ENCODE peak calls at places on chromosomes 7 and 10, in five cellular contexts. S is HCT116, G is H1, A is HepG2, U is K562. E is an unnamed sample.
A peak's percentile ranks its signal among the peaks of the same experiment; 100 is the strongest.

GRCh38 chr7:128167316-128167691 is 73.8 kb upstream of the LEP start:
- DNase-seq in S (no peak), G (no peak), A (no peak), U (peak; percentile 50), E (no peak)

GRCh38 chr10:114453576-114453975 is 49.3 kb upstream of the AFAP1L2 start:
- DNase-seq in S (no peak), G (no peak), A (no peak), U (no peak), E (no peak)

GRCh38 chr10:69979177-69979576 is 73.5 kb upstream of the MACROH2A2 start:
- DNase-seq in S (no peak), G (no peak), A (no peak), U (no peak), E (no peak)

GRCh38 chr10:78299861-78300453 is 266.3 kb downstream of the RPS24 start:
- DNase-seq in S (peak; percentile 2), G (peak; percentile 37), A (no peak), U (no peak), E (peak; percentile 3)

GRCh38 chr7:111558948-111559347 is 3.3 kb downstream of the IMMP2L start:
- DNase-seq in S (no peak), G (no peak), A (no peak), U (no peak), E (no peak)

GRCh38 chr10:61642692-61643091 is 20.0 kb upstream of the CABCOCO1 start:
- DNase-seq in S (no peak), G (no peak), A (no peak), U (no peak), E (no peak)

GRCh38 chr7:78620931-78621330 is 822.4 kb downstream of the PHTF2 start:
- DNase-seq in S (no peak), G (no peak), A (peak; percentile 2), U (no peak), E (no peak)

GRCh38 chr7:919114-919442 is 35.4 kb downstream of the ADAP1 start:
- DNase-seq in S (no peak), G (no peak), A (no peak), U (no peak), E (no peak)

GRCh38 chr7:13981070-13981469 is 8.4 kb downstream of the ETV1 start:
- DNase-seq in S (peak; percentile 86), G (no peak), A (no peak), U (peak; percentile 77), E (no peak)

GRCh38 chr10:83075395-83076072 is 1063.8 kb upstream of the GHITM start:
- DNase-seq in S (no peak), G (no peak), A (no peak), U (no peak), E (no peak)

GRCh38 chr10:86310291-86310690 is 56.3 kb downstream of the GRID1 start:
- DNase-seq in S (no peak), G (no peak), A (no peak), U (no peak), E (no peak)

GRCh38 chr7:104902183-104902582 is 111.8 kb upstream of the KMT2E start:
- DNase-seq in S (no peak), G (no peak), A (no peak), U (no peak), E (no peak)

GRCh38 chr10:338176-339037 is 203.2 kb downstream of the ZMYND11 start:
- DNase-seq in S (no peak), G (no peak), A (no peak), U (no peak), E (no peak)

GRCh38 chr10:77835669-77836086 is 90.9 kb downstream of the DLG5 start:
- DNase-seq in S (no peak), G (no peak), A (no peak), U (no peak), E (no peak)

GRCh38 chr7:43721193-43721806 is 8.0 kb downstream of the COA1 start:
- DNase-seq in S (no peak), G (no peak), A (peak; percentile 39), U (no peak), E (no peak)

GRCh38 chr10:62045765-62046521 is 144.4 kb downstream of the ARID5B start:
- DNase-seq in S (no peak), G (no peak), A (peak; percentile 83), U (no peak), E (no peak)

GRCh38 chr7:85664341-85664740 is 477.5 kb upstream of the SEMA3D start:
- DNase-seq in S (no peak), G (no peak), A (no peak), U (no peak), E (no peak)

GRCh38 chr7:100162874-100163533 is 4.5 kb upstream of the TRAPPC14 start:
- DNase-seq in S (no peak), G (no peak), A (no peak), U (peak; percentile 34), E (no peak)

GRCh38 chr7:57178768-57179139 is 46.5 kb upstream of the ZNF479 start:
- DNase-seq in S (no peak), G (no peak), A (no peak), U (no peak), E (no peak)

GRCh38 chr7:80721880-80722595 is 83.6 kb downstream of the CD36 start:
- DNase-seq in S (peak; percentile 63), G (no peak), A (no peak), U (no peak), E (no peak)

GRCh38 chr10:31707578-31708411 is 220.8 kb downstream of the ARHGAP12 start:
- DNase-seq in S (no peak), G (no peak), A (no peak), U (no peak), E (peak; percentile 90)

GRCh38 chr10:3773465-3774017 is 11.5 kb downstream of the KLF6 start:
- DNase-seq in S (no peak), G (no peak), A (no peak), U (no peak), E (no peak)

GRCh38 chr10:110443239-110444008 is 54.3 kb upstream of the DUSP5 start:
- DNase-seq in S (no peak), G (no peak), A (no peak), U (no peak), E (no peak)

GRCh38 chr10:77328272-77328816 is 309.3 kb downstream of the KCNMA1 start:
- DNase-seq in S (no peak), G (peak; percentile 77), A (peak; percentile 10), U (peak; percentile 32), E (no peak)

GRCh38 chr7:3234851-3235250 is 66.2 kb upstream of the SDK1 start:
- DNase-seq in S (no peak), G (no peak), A (no peak), U (no peak), E (no peak)

GRCh38 chr10:93456480-93456879 is 25.7 kb downstream of the MYOF start:
- DNase-seq in S (no peak), G (no peak), A (no peak), U (no peak), E (no peak)
- H3K4me1 ChIP-seq in S (peaks cover 66% of the 10 kb centered on the region), G (peaks cover 4% of the 10 kb centered on the region), A (peaks cover 10% of the 10 kb centered on the region), U (no peaks in the 10 kb centered on the region), E (no peaks in the 10 kb centered on the region)

GRCh38 chr7:30970594-30971094 is 6.9 kb downstream of the GHRHR start:
- DNase-seq in S (no peak), G (no peak), A (no peak), U (no peak), E (no peak)
- TF ChIP-seq SRF in S (no peak), G (no peak), A (no peak), U (no peak), E (no peak)

DNA sequence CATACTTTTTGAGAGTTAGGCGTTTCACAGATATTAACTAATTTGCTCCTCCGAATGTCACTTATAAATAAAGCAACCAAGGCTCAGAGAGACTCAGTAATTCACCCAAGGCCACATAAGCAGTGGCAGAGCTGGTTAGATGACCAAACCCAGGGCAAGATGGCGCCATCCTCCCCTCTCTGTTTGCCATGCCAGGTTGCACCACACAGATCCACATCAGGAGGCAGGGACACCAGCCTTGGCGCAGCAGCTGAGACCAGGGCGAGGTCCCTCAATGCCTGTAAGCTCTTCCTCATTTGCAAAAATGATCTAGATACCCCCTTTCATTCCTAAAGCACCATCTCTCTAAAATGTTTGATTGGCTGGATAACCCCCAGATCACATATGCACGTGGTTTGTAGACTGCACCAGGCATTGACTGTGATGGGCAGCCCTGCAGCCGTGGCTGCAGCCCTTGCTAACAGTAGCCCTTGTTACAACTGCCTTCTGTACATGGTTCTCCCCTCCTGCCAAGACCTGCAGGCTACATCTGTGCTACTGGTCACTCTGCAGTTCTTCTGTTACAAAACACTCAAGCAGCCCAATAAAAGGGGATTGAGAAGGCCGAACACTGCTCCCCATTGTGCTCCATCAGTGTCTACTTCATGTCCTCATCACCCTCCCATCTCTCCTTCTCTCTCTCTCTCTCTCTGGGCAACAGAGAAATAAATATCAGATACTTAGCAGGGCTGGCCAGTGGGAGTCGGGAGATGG is 298.6 kb downstream of the PRPF18 start:
- DNase-seq in S (no peak), G (no peak), A (no peak), U (no peak), E (no peak)
- H3K4me1 ChIP-seq in S (no peaks in the 10 kb centered on the region), G (peaks cover 28% of the 10 kb centered on the region), A (no peaks in the 10 kb centered on the region), U (no peaks in the 10 kb centered on the region), E (peaks cover 14% of the 10 kb centered on the region)

DNA sequence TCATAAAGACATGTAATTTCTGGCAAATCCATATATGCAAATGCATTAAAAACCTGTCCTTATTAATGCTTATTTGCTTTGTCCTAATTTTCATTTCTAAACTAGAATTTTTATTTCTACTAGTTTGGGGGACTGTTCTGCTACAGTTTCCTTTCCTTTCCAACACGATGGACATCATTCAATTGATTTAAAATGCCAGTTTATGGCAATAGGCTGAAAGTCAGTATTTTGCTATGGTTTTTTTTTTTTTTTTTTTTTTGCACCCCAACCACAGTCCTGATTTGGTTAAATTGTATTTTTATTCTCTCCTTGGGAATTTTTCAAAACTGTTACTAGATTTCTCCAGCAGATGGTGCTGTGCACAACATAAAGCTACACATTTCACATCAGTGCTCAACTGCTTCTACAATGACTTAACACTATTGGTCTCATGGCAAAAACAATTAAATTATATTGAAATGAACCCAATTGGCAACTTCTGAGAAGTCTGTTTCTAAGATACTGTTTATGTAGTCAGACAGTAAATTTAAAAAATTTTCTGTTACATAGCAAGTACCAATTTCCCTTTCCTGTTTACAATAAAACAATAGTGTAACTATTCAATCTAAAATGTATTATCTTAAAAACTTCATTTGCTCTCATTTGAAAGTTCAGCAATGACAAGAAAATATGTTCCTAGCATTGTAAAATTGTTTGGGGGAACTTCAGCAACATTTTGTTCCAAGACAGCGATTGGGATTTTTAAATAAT is 193.8 kb upstream of the CCDC6 start:
- DNase-seq in S (peak; percentile 39), G (no peak), A (peak; percentile 39), U (peak; percentile 60), E (no peak)
- TF ChIP-seq SRF in S (no peak), G (no peak), A (no peak), U (no peak), E (no peak)

E was measured in GM12878.